ENCODE peak calls at places on chromosomes 5 and 9, in ten cellular contexts. A is CD8-positive, alpha-beta T cell; I is NCI-H524 treated with DMSO at 0.1 percent for 48 hours; T is IMR-90; N is HTR-8/SVneo; Z is fibroblast of mammary gland; E is spleen; H is mammary epithelial cell; Q is naive thymus-derived CD8-positive, alpha-beta T cell; J is DMS53. V is an unnamed sample.

GRCh38 chr5:81302596-81302995 is 1.2 kb downstream of the ZCCHC9 start:
- DNase-seq in H (no peak), Z (peak), N (no peak), I (no peak), T (peak), A (no peak), E (no peak), J (no peak), Q (no peak), V (no peak)

GRCh38 chr5:74798977-74799911 is 32.2 kb downstream of the NSA2 start:
- DNase-seq in N (no peak), I (no peak), J (no peak), T (peak), A (no peak), Z (peak), H (peak), Q (no peak), E (no peak), V (no peak)

GRCh38 chr9:33143241-33143642 is 23.9 kb downstream of the B4GALT1 start:
- DNase-seq in I (no peak), Q (no peak), J (no peak), N (no peak), Z (peak), E (no peak), T (peak), A (no peak), H (no peak), V (no peak)

GRCh38 chr5:5373351-5374033 is 49.0 kb upstream of the ICE1 start:
- DNase-seq in H (no peak), J (no peak), N (no peak), T (no peak), E (no peak), Z (peak), Q (no peak), I (no peak), A (no peak), V (no peak)

GRCh38 chr9:121743441-121744001 is 92.1 kb downstream of the DAB2IP start:
- DNase-seq in Q (no peak), H (peak), A (no peak), E (peak), J (no peak), I (no peak), Z (peak), T (peak), N (peak), V (no peak)

GRCh38 chr9:110578896-110579752 is at the start of gene SVEP1:
- DNase-seq in E (peak), Z (peak), I (no peak), H (peak), Q (no peak), A (no peak), T (peak), N (peak), J (peak), V (peak)

GRCh38 chr5:64147849-64148441 is 17.7 kb upstream of the RNF180 start:
- DNase-seq in I (no peak), N (peak), Q (no peak), H (peak), J (peak), A (no peak), Z (peak), T (peak), E (peak), V (peak)

GRCh38 chr5:177430972-177431316 is 4.5 kb downstream of the GRK6 start:
- DNase-seq in T (no peak), A (no peak), N (no peak), I (no peak), Q (no peak), E (no peak), H (no peak), J (no peak), Z (no peak), V (no peak)

GRCh38 chr9:114000063-114000454 is 78.0 kb downstream of the AMBP start:
- DNase-seq in A (no peak), E (no peak), I (no peak), Q (no peak), N (no peak), Z (no peak), T (no peak), H (no peak), J (no peak), V (no peak)

GRCh38 chr5:73655521-73656160 is 29.6 kb downstream of the ARHGEF28 start:
- DNase-seq in T (no peak), A (no peak), J (peak), I (peak), Z (no peak), Q (no peak), E (no peak), H (no peak), N (no peak), V (no peak)

GRCh38 chr5:41575110-41575779 is 64.8 kb upstream of the PLCXD3 start:
- DNase-seq in J (no peak), Z (no peak), E (no peak), Q (no peak), I (no peak), N (no peak), H (no peak), A (no peak), T (no peak), V (no peak)

GRCh38 chr9:3177921-3178320 is 334.0 kb upstream of the PUM3 start:
- DNase-seq in A (no peak), Z (peak), T (no peak), Q (no peak), J (no peak), N (no peak), E (no peak), I (no peak), H (no peak), V (no peak)

GRCh38 chr5:179290681-179291540 is 54.4 kb downstream of the ADAMTS2 start:
- DNase-seq in H (no peak), A (no peak), Z (no peak), N (no peak), J (no peak), T (no peak), E (peak), Q (no peak), I (no peak), V (no peak)

V was measured in CD4-positive, CD25-positive, alpha-beta regulatory T cell.